ENCODE peak calls at places on chromosomes 6 and 20, in eight cellular contexts. F is ovary; A is tibial artery; U is osteoblast; T is CD8-positive, alpha-beta T cell; W is H9; M is PC-9; N is uterus. D is an unnamed sample. For H3K27me3, the result is how much of the 10 kb centered on the place peaks cover.

GRCh38 chr20:36866681-36867485 is 9.1 kb upstream of the TLDC2 start:
- DNase-seq in F (no peak), A (no peak), U (peak), T (no peak), W (no peak), M (no peak), N (no peak), D (no peak)

GRCh38 chr20:37220796-37221195 is 40.8 kb downstream of the GHRH start:
- DNase-seq in F (no peak), A (no peak), U (no peak), T (no peak), W (no peak), M (no peak), N (no peak), D (no peak)

GRCh38 chr20:46559685-46560440 is 9.4 kb upstream of the OCSTAMP start:
- DNase-seq in F (no peak), A (no peak), U (no peak), T (no peak), W (no peak), M (no peak), N (no peak), D (no peak)

GRCh38 chr6:49551126-49551865 is 828 bp downstream of the C6orf141 start:
- DNase-seq in F (no peak), A (no peak), U (no peak), T (no peak), W (peak), M (peak), N (no peak), D (no peak)

GRCh38 chr20:63692436-63693078 is 3.9 kb upstream of the TNFRSF6B start:
- DNase-seq in F (no peak), A (no peak), U (peak), T (no peak), W (no peak), M (no peak), N (peak), D (no peak)

GRCh38 chr6:134936927-134937326 is 13.0 kb downstream of the ALDH8A1 start:
- DNase-seq in F (no peak), A (no peak), U (peak), T (no peak), W (no peak), M (no peak), N (no peak), D (no peak)

GRCh38 chr6:128598561-128598960 is 78.2 kb upstream of the PTPRK start:
- DNase-seq in F (no peak), A (no peak), U (no peak), T (no peak), W (no peak), M (peak), N (no peak), D (no peak)

GRCh38 chr20:41135187-41135887 is 2.0 kb upstream of the PLCG1 start:
- DNase-seq in F (no peak), A (no peak), U (peak), T (peak), W (peak), M (peak), N (no peak), D (peak)

GRCh38 chr6:16438677-16439615 is 200.6 kb downstream of the GMPR start:
- DNase-seq in F (no peak), A (no peak), U (peak), T (no peak), W (no peak), M (peak), N (peak), D (no peak)

GRCh38 chr6:28553986-28554881 is 28.6 kb downstream of the GPX5 start:
- DNase-seq in F (no peak), A (no peak), U (no peak), T (no peak), W (no peak), M (no peak), N (no peak), D (peak)

GRCh38 chr6:140744648-140745320 is 1370.3 kb upstream of the CITED2 start:
- DNase-seq in F (no peak), A (peak), U (peak), T (no peak), W (no peak), M (peak), N (no peak), D (no peak)

GRCh38 chr20:21719592-21720214 is 14.2 kb downstream of the PAX1 start:
- DNase-seq in F (no peak), A (peak), U (peak), T (no peak), W (no peak), M (peak), N (peak), D (peak)

GRCh38 chr6:155274533-155274932 is 10.7 kb downstream of the CLDN20 start:
- DNase-seq in F (no peak), A (no peak), U (peak), T (no peak), W (no peak), M (no peak), N (no peak), D (no peak)

GRCh38 chr6:21459646-21460045 is 133.9 kb upstream of the SOX4 start:
- DNase-seq in F (no peak), A (no peak), U (no peak), T (no peak), W (no peak), M (no peak), N (no peak), D (no peak)

GRCh38 chr6:144190593-144190992 is 40.3 kb downstream of the STX11 start:
- DNase-seq in F (no peak), A (peak), U (peak), T (no peak), W (no peak), M (no peak), N (peak), D (no peak)

GRCh38 chr20:8932192-8933150 is 136.4 kb upstream of the PLCB4 start:
- DNase-seq in F (no peak), A (no peak), U (peak), T (no peak), W (no peak), M (no peak), N (peak), D (no peak)

GRCh38 chr20:18835850-18836249 is 22.3 kb downstream of the SCP2D1 start:
- DNase-seq in F (no peak), A (no peak), U (no peak), T (no peak), W (no peak), M (no peak), N (no peak), D (no peak)

DNA sequence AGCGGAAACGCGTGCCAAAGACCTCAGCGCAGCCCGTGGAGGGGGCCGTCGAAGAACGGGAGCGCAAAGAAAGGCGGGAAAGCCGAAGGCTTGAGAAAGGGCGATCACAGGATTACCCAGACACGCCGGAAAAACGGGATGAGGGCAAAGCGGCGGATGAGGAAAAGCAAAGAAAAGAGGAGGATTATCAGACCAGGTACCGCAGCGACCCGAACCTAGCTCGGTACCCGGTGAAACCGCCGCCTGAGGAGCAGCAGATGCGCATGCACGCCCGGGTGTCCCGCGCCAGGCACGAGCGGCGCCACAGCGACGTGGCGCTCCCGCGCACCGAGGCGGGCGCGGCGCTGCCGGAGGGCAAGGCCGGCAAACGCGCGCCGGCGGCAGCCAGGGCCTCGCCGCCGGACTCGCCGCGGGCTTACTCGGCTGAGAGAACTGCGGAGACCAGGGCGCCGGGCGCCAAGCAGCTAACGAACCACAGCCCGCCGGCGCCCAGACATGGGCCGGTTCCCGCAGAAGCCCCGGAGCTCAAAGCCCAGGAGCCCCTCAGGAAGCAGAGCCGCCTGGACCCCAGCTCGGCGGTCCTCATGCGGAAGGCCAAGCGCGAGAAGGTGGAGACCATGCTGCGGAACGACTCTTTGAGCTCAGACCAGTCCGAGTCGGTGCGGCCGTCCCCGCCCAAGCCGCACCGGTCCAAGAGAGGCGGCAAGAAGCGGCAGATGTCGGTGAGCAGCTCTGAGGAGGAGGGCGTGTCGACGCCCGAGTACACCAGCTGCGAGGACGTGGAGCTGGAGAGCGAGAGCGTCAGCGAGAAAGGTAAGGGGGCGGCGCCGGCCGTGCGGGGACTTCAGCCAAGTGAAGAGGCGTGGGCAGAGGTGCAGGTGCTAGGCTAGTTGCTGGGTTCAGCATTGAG is 296.2 kb downstream of the RIMS1 start:
- DNase-seq in F (no peak), A (no peak), U (peak), T (no peak), W (peak), M (peak), N (no peak), D (peak)
- H3K27me3 ChIP-seq in F (under half), A (under half), U (half or more), T (under half), W (under half), M (under half), N (under half), D (under half)

GRCh38 chr6:38567436-38567835 is 72.3 kb downstream of the BTBD9 start:
- DNase-seq in F (peak), A (peak), U (peak), T (no peak), W (no peak), M (peak), N (peak), D (peak)

GRCh38 chr6:38573800-38574395 is 65.8 kb downstream of the BTBD9 start:
- DNase-seq in F (no peak), A (no peak), U (no peak), T (no peak), W (no peak), M (no peak), N (no peak), D (no peak)

GRCh38 chr6:38571721-38572120 is 68.0 kb downstream of the BTBD9 start:
- DNase-seq in F (no peak), A (no peak), U (no peak), T (no peak), W (no peak), M (no peak), N (no peak), D (no peak)

GRCh38 chr6:38572186-38572813 is 67.4 kb downstream of the BTBD9 start:
- DNase-seq in F (no peak), A (no peak), U (no peak), T (no peak), W (no peak), M (no peak), N (no peak), D (no peak)

DNA sequence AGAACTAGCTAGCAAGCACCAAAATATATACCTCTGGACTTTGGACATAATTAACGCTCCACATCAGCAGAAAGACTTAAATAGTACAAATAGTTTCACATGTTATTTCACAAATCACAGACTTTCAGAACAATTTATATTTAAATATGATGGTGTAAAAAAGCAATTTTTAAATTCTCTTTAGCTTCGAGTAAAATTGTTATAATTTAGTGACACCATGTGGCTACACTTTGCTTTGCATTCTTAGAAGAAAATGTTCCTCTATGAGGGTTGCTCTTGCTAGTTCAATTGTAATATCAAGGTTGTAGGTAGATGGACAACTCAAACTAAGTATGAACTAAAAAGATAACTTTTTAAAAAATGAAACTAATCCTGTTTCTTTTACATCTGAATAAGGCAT is 69.0 kb downstream of the BTBD9 start:
- DNase-seq in F (no peak), A (no peak), U (no peak), T (no peak), W (no peak), M (no peak), N (no peak), D (no peak)
- TF ChIP-seq CTCF in F (no peak), A (peak), U (peak), T (peak), W (peak), M (peak), N (peak), D (peak)

DNA sequence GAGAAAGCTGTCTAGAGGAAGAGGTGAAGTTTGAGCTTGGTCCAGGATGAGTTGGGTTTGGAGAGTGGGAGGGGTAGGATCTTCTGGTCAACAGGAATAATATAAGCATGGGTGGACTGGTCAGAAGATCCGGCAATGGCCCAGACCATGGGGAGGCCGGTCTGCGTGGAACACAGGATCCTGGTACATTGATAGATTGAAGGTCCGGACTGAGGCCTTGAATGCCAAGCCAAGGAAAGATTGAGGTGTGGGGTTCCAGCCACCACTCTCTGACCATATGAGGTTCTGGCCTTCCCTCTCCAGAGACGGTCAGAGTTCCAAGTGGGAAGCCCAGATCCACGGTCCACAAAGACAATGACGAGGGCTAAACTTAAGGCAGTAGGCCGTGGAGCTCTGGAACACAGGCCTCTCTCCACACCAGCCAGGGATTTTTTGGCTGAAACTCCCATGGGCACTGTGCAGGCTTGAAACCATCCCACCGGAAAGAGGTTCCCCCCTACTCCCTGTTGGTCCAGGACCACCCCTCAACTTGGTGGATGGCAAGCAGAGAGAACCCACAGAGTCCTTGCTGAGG is 3.2 kb downstream of the MDFI start:
- DNase-seq in F (no peak), A (no peak), U (peak), T (no peak), W (no peak), M (no peak), N (no peak), D (no peak)
- H3K27me3 ChIP-seq in F (under half), A (half or more), U (half or more), T (under half), W (under half), M (under half), N (under half), D (under half)

DNA sequence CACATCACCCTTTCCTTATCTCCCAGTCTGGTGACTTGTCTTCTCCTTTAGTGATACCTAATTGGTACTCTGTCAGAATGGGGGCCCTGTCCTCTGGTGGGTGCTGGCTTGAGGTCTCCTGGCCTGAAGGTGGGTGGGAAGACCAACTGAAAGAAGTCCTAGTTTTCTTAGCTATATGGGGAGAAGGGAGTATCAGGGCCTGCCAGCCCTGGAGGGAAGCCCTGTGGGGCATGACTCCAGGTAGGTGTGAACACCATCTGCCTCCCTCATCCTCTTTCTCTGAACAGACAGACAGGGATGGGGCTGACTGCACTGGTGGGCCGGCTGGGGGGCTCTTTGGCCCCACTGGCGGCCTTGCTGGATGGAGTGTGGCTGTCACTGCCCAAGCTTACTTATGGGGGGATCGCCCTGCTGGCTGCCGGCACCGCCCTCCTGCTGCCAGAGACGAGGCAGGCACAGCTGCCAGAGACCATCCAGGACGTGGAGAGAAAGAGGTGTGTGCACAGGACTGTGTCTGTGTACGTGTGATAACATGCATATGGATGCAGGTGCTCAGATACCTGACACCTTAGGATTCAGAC is 4.8 kb downstream of the CRIP3 start:
- DNase-seq in F (no peak), A (no peak), U (peak), T (no peak), W (no peak), M (no peak), N (no peak), D (no peak)
- TF ChIP-seq CTCF in F (no peak), A (no peak), U (no peak), T (no peak), W (no peak), M (no peak), N (no peak), D (no peak)

DNA sequence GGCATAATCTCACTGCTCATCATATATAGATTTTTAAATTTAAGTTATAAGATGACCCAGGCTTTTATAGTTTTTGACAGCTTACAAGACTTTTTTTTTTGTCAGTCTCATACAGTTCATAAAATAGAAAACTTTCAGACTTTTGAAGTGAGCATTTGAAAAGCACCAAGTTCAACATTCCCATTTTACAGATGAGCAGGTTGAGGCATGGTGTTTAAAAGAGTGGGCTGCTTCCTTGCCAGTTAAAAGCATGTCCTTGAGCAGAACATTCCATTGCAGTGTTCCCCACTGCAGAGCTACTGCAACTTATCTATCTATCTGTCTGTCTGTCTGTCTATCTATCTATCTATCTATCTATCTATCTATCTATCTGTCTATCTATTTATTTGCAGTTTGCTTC is 86.8 kb downstream of the GFRA4 start:
- DNase-seq in F (no peak), A (no peak), U (no peak), T (no peak), W (no peak), M (no peak), N (no peak), D (no peak)
- H3K27me3 ChIP-seq in F (under half), A (under half), U (under half), T (under half), W (under half), M (under half), N (under half), D (under half)

GRCh38 chr6:11912420-11912819 is 99.7 kb upstream of the HIVEP1 start:
- DNase-seq in F (no peak), A (no peak), U (no peak), T (no peak), W (no peak), M (no peak), N (no peak), D (no peak)
- TF ChIP-seq CTCF in F (no peak), A (no peak), U (peak), T (no peak), W (peak), M (peak), N (no peak), D (peak)